ENCODE peak calls at places on chromosomes 6 and 20, in eight cellular contexts. X, D, M, A, U, J, C and Z are unnamed samples.

GRCh38 chr6:118317581-118318563 is 230.2 kb upstream of the PLN start:
- DNase-seq in X (no peak), D (no peak), M (no peak), A (no peak), U (no peak), J (no peak), C (no peak), Z (no peak)

GRCh38 chr6:11036977-11037430 is 7.1 kb downstream of the ELOVL2 start:
- DNase-seq in X (no peak), D (no peak), M (no peak), A (no peak), U (no peak), J (no peak), C (no peak), Z (no peak)

GRCh38 chr20:41501376-41501775 is 116.8 kb downstream of the CHD6 start:
- DNase-seq in X (no peak), D (no peak), M (no peak), A (no peak), U (no peak), J (no peak), C (no peak), Z (no peak)

GRCh38 chr20:10562929-10563328 is 110.9 kb downstream of the JAG1 start:
- DNase-seq in X (no peak), D (no peak), M (no peak), A (no peak), U (no peak), J (no peak), C (no peak), Z (no peak)

GRCh38 chr6:3296537-3297453 is 38.0 kb downstream of the PSMG4 start:
- DNase-seq in X (no peak), D (peak; percentile 24), M (no peak), A (peak; percentile 12), U (no peak), J (no peak), C (no peak), Z (no peak)

GRCh38 chr6:117783280-117783679 is 108.0 kb downstream of the NUS1 start:
- DNase-seq in X (no peak), D (no peak), M (no peak), A (no peak), U (no peak), J (no peak), C (no peak), Z (no peak)

GRCh38 chr6:33716379-33716778 is 4.9 kb upstream of the UQCC2 start:
- DNase-seq in X (peak; percentile 60), D (no peak), M (no peak), A (no peak), U (no peak), J (no peak), C (no peak), Z (no peak)

GRCh38 chr6:166786704-166787293 is 159.7 kb upstream of the RPS6KA2 start:
- DNase-seq in X (peak; percentile 62), D (peak; percentile 38), M (no peak), A (no peak), U (no peak), J (no peak), C (peak; percentile 9), Z (peak; percentile 29)

GRCh38 chr6:28683945-28684538 is 158.4 kb downstream of the GPX5 start:
- DNase-seq in X (peak; percentile 60), D (peak; percentile 18), M (no peak), A (no peak), U (no peak), J (no peak), C (no peak), Z (no peak)

GRCh38 chr20:38242848-38243449 is 17.6 kb downstream of the KIAA1755 start:
- DNase-seq in X (peak; percentile 48), D (no peak), M (no peak), A (no peak), U (no peak), J (no peak), C (no peak), Z (no peak)

GRCh38 chr6:119446623-119447008 is 97.1 kb upstream of the MAN1A1 start:
- DNase-seq in X (no peak), D (no peak), M (no peak), A (no peak), U (peak; percentile 20), J (no peak), C (no peak), Z (no peak)

GRCh38 chr6:126721581-126722145 is 381.7 kb downstream of the CENPW start:
- DNase-seq in X (peak; percentile 49), D (peak; percentile 32), M (no peak), A (no peak), U (no peak), J (no peak), C (peak; percentile 82), Z (peak; percentile 74)

GRCh38 chr20:24894488-24894887 is 54.6 kb upstream of the CST7 start:
- DNase-seq in X (no peak), D (no peak), M (no peak), A (no peak), U (no peak), J (no peak), C (no peak), Z (no peak)

GRCh38 chr6:157879873-157880254 is 56.8 kb downstream of the SNX9 start:
- DNase-seq in X (no peak), D (no peak), M (no peak), A (no peak), U (no peak), J (no peak), C (no peak), Z (no peak)

DNA sequence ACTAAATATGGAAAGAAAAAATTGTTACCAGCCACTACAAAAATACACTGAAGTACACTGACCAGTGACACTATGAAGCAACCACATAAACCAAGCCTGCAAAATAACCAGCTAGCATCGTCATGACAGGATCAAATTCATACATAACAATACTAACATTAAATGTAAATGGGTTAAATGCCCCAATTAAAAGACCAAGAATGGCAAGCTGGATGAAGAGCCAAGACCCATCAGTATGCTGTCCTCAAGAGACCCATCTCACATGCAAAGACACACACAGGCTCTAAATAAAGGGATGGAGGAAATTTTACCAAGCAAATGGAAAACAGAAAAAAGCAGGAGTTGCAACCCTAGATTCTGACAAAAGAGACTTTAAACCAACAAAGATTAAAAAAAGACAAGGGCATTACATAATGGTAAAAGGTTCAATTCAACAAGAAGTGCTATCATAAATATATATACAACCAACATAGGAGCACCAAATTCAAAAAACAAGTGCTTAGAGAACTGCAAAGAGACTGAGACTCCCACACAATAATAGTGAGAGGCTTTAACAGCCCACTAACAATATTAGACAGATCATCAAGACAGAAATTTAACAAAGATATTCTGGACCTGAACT is 104.8 kb downstream of the HACE1 start:
- DNase-seq in X (no peak), D (no peak), M (no peak), A (no peak), U (no peak), J (no peak), C (no peak), Z (no peak)
- H3K36me3 ChIP-seq in X (no peaks in the 10 kb centered on the region), D (no peaks in the 10 kb centered on the region), M (no peaks in the 10 kb centered on the region), A (no peaks in the 10 kb centered on the region), U (no peaks in the 10 kb centered on the region), J (no peaks in the 10 kb centered on the region), C (no peaks in the 10 kb centered on the region), Z (no peaks in the 10 kb centered on the region)

GRCh38 chr6:163180874-163181541 is 233.5 kb upstream of the QKI start:
- DNase-seq in X (peak; percentile 41), D (peak; percentile 50), M (no peak), A (no peak), U (peak; percentile 26), J (no peak), C (no peak), Z (peak; percentile 5)
- TF ChIP-seq CTCF in X (peak; percentile 49), D (peak; percentile 95), M (no peak), A (no peak), U (peak; percentile 41), J (peak; percentile 37), C (no peak), Z (peak; percentile 86)

GRCh38 chr6:4653141-4653540 is 123.1 kb upstream of the CDYL start:
- DNase-seq in X (no peak), D (no peak), M (no peak), A (no peak), U (no peak), J (no peak), C (no peak), Z (no peak)

GRCh38 chr6:4649728-4650127 is 126.5 kb upstream of the CDYL start:
- DNase-seq in X (no peak), D (no peak), M (no peak), A (no peak), U (no peak), J (no peak), C (no peak), Z (no peak)

GRCh38 chr6:4656106-4656505 is 120.1 kb upstream of the CDYL start:
- DNase-seq in X (no peak), D (no peak), M (no peak), A (no peak), U (no peak), J (no peak), C (no peak), Z (no peak)

GRCh38 chr6:4655196-4656025 is 120.8 kb upstream of the CDYL start:
- DNase-seq in X (no peak), D (no peak), M (no peak), A (no peak), U (no peak), J (no peak), C (no peak), Z (no peak)

DNA sequence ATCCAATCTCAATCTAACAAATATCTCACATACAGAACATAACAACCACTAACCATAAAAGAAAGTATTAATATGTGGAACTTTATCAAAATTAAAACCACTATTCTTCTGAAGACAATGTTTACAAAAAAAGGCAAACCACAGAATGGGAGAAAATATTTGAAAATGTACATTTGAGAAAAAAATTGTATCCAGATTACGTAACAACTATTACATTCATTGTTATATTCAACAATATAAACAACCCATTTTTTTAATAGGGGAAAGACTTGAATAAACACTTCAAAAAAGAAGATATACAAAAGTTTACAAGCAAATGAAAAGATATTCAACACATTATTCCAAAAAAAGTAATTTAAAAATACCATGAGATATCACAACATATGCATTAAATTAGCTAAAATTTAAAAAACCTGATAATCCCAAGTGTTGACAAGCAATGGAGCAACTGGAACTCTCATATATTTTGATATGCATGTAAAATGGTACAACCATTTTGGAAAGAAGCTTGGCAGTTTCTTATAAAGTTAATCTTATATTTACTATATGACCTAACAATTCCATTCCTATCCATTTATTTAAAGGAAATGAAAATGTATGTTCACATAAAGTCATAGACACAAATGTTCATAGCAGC is 124.3 kb upstream of the CDYL start:
- DNase-seq in X (no peak), D (no peak), M (no peak), A (no peak), U (no peak), J (no peak), C (no peak), Z (no peak)
- H3K4me3 ChIP-seq in X (no peak overlapping the region), D (no peak overlapping the region), M (no peak overlapping the region), A (no peak overlapping the region), U (no peak overlapping the region), J (no peak overlapping the region), C (no peak overlapping the region), Z (no peak overlapping the region)

DNA sequence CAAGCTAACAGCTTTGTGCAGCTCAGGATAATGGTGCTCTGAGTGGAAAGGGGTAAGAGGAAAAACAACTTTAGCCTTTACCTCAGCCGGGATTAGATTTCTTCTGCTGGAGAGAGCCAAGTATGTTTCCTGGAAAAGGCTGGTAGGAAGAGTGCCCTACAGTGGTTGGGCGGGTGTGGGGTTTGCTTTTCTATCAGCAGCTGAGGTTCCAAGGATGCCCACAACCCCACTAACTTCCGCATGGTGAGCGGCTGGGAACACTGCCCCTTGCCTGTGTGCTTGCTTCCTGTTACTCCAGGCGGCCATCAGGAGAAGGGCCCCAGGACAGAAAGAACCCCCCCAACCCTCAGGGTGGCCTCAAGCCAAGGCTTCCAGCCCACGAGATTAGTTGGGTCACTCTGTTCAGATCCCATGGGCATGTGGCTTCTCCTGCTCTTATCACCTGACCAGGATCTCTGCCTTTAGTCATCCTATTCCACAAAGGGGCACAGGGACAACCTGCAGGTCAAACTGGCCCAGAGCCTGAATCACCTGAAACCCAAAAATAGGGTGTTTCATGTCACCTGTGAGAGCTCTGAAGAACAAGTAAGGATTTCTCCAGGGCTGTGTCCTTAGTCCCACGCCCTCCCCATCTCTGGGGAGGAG is 10.5 kb downstream of the MRPS18A start:
- DNase-seq in X (no peak), D (no peak), M (no peak), A (no peak), U (no peak), J (no peak), C (no peak), Z (no peak)
- H3K36me3 ChIP-seq in X (peaks cover 52% of the 10 kb centered on the region), D (peaks cover 10% of the 10 kb centered on the region), M (peaks cover 72% of the 10 kb centered on the region), A (no peaks in the 10 kb centered on the region), U (no peaks in the 10 kb centered on the region), J (peaks cover 41% of the 10 kb centered on the region), C (peaks cover 41% of the 10 kb centered on the region), Z (peaks cover 3% of the 10 kb centered on the region)